ENCODE peak calls at places on chromosome 11, in five cellular contexts. U is OCI-LY7, V is mesenchymal stem cell, Q is HCT116, O is PC-3. Z is an unnamed sample.

GRCh38 chr11:92751594-92751993 is 217.9 kb upstream of the MTNR1B start:
- DNase-seq in U (no peak), O (no peak), V (no peak), Q (no peak), Z (no peak)

GRCh38 chr11:11396290-11397042 is 43.4 kb upstream of the CSNK2A3 start:
- DNase-seq in O (no peak), U (no peak), Q (no peak), V (peak), Z (peak)

GRCh38 chr11:61690706-61691377 is 10.7 kb downstream of the DAGLA start:
- DNase-seq in O (no peak), Q (no peak), V (no peak), U (no peak), Z (no peak)

GRCh38 chr11:47248304-47248663 is 330 bp downstream of the ACP2 start:
- DNase-seq in O (no peak), U (peak), V (peak), Q (no peak), Z (peak)

GRCh38 chr11:69239320-69240040 is 54.5 kb upstream of the MYEOV start:
- DNase-seq in V (no peak), O (no peak), U (no peak), Q (no peak), Z (no peak)

GRCh38 chr11:86193297-86194095 is 51.1 kb upstream of the EED start:
- DNase-seq in U (peak), V (peak), O (peak), Q (peak), Z (peak)

GRCh38 chr11:9820260-9820659 is 156.4 kb downstream of the SWAP70 start:
- DNase-seq in O (no peak), Q (no peak), U (no peak), V (no peak), Z (no peak)

GRCh38 chr11:19379465-19379864 is 138.7 kb upstream of the E2F8 start:
- DNase-seq in O (no peak), Q (no peak), V (no peak), U (no peak), Z (no peak)

GRCh38 chr11:108199446-108200321 is 22.8 kb downstream of the NPAT start:
- DNase-seq in Q (no peak), V (peak), U (no peak), O (peak), Z (peak)

GRCh38 chr11:73248526-73249185 is 23.5 kb upstream of the P2RY6 start:
- DNase-seq in U (no peak), Q (no peak), V (no peak), O (no peak), Z (no peak)

GRCh38 chr11:73288873-73289707 is 17.0 kb downstream of the P2RY6 start:
- DNase-seq in O (peak), V (peak), U (peak), Q (peak), Z (peak)

GRCh38 chr11:28259177-28259843 is 151.1 kb downstream of the METTL15 start:
- DNase-seq in O (no peak), V (no peak), U (no peak), Q (no peak), Z (no peak)

GRCh38 chr11:111694851-111695250 is 71.3 kb downstream of the PPP2R1B start:
- DNase-seq in V (peak), U (peak), Q (no peak), O (no peak), Z (no peak)

DNA sequence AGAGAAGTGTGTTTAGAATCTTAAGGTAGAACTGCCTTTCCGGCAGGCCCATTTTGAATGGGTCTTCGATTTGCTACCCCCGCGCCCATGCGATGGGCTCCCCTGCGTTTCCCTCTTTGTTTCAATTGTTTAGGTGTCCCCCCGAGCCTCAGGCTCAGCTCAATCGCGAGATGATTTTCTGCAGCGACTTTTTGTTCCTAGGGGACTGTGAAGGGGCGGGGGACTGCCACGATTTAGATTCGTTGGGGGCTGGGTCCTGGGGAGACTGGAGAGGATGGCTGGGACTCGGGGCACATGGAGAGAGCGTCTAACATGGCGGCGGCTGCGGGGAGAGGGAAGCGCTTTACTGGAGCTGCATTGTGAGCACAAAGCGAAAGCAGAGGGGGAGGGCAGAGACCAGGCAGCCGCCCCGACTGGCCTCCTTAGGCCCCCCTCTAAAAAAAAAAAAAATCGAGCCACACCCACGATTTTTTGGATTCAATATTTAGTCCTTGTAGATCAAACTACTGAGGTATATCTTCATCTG is 1.7 kb downstream of the CAPRIN1 start:
- DNase-seq in V (peak), O (peak), U (peak), Q (no peak), Z (peak)
- H3K4me3 ChIP-seq in V (peak), O (peak), U (peak), Q (peak), Z (peak)

GRCh38 chr11:309558-309855 is 1.9 kb downstream of the IFITM2 start:
- DNase-seq in U (no peak), O (no peak), Q (no peak), V (no peak), Z (no peak)
- H3K4me2 ChIP-seq in U (no peak), O (peak), Q (peak), V (peak), Z (peak)

DNA sequence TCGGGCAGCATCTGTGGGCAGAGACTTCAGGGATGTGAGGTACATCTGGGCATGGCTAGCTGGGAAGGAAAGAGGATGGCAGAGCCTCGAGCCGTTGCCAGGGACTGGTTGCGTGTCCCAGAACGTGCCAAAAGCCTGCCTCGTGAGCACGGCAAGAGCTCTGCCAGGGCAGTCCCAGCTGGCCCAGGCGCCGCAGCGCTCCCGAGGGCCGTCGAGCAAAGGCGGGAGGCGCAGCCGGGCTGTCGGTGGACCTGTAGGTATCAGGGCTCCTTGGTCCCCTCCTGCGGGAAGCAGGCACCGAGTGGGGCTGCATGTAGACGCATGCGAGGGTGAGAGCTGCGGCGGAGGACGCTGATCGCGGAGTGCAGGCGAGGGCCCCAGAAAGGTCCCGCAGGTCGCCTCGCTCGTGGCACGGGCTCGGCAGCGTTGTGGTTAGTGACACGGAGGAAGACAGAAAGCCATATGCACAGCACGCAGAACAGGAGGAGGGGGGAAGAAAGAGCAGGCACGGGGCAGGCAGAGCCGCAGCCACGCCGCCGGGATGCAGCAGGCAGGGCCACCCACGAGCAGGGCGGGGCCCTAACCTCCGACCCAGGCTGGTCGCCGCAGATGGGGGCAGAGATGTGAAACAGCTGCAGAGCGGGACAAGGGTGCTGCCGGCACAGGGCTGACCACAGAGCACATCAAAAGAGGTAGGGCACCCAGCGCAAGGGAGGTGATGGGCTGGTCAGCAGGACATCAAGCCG is 18.0 kb downstream of the LSP1 start:
- DNase-seq in U (no peak), V (peak), O (no peak), Q (no peak), Z (no peak)
- H3K4me3 ChIP-seq in U (no peak), V (no peak), O (no peak), Q (no peak), Z (peak)

GRCh38 chr11:129268371-129268770 is 76.2 kb upstream of the ARHGAP32 start:
- DNase-seq in O (no peak), Q (no peak), V (no peak), U (no peak), Z (no peak)

GRCh38 chr11:129270471-129270870 is 78.3 kb upstream of the ARHGAP32 start:
- DNase-seq in V (no peak), U (no peak), O (no peak), Q (no peak), Z (no peak)

GRCh38 chr11:129266536-129266935 is 74.4 kb upstream of the ARHGAP32 start:
- DNase-seq in O (no peak), Q (no peak), U (no peak), V (no peak), Z (no peak)

GRCh38 chr11:129265125-129265788 is 73.1 kb upstream of the ARHGAP32 start:
- DNase-seq in U (no peak), Q (no peak), V (peak), O (no peak), Z (no peak)

DNA sequence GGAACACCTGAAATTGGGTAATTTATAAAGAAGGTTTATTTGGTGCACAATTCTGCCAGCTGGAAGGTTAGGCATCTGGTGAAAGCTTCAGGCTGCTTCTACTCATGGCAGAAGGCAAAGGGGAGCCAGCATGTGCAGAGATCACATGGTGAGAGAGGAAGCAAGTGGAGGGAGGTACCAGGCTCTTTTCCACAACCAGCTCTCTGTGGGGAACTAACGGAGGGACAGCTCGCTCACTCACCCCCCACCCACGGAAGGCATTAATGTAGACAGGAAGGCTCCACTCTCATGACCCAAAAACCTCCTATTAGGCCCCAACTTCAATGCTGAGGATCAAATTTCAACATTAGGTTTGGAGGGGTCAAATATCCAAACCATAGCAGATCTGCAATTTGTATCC is 75.6 kb upstream of the ARHGAP32 start:
- DNase-seq in U (no peak), O (no peak), Q (no peak), V (no peak), Z (no peak)
- H3K4me2 ChIP-seq in U (no peak), O (no peak), Q (no peak), V (no peak), Z (no peak)

DNA sequence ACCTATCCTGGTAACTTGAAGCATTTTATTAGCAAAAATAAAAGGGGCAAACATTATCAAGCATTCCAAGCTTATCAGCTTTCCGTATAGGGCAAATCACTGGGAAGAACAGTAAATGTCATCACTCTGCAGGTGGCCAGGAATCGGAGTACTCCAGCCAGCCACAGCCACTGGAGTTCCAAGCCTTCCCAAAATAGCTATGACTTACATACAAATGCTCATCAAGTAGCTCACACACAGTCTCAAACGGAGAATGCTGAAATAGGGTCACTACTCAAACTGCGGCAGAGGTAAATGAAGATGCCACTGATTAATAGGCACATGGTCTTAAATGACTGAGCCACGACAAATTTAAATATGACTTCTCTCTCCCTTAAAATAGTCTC is 2.1 kb downstream of the USP28 start:
- DNase-seq in U (no peak), V (peak), O (no peak), Q (no peak), Z (no peak)
- H3K4me3 ChIP-seq in U (peak), V (no peak), O (peak), Q (no peak), Z (no peak)

DNA sequence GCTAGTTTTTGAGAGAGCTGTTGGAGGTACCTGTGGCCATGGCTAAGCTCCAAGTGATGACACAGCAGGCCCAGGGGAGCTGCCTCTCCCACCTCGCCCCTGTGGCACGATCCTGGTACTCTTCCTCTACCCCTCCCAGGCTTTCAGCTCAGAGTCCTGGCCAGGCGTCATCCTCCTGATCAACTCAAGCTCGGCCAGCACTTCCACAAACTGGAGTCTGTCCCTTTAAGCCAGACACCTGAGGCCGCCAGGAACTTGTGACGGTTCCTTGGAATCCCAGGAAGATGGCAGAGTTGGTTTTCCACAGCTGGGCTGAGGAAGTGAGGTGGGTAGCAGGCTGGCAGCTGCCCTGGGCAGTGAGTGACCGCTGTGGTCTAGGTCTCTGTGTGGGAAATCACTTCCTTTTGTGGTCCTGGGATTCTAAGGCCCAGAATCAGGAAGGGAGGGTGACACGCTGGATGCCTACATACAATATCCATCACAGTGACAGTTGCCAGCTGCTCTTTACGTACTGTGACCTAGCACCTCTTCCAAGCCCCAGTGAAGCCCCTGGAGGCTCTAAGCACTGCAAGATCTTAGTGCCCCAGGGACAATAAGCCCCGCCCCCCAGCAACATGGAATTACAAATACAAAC is 3.2 kb upstream of the CST6 start:
- DNase-seq in Q (no peak), U (no peak), O (peak), V (no peak), Z (peak)
- H3K4me2 ChIP-seq in Q (peak), U (no peak), O (no peak), V (no peak), Z (no peak)

GRCh38 chr11:75718406-75719088 is 909 bp downstream of the MOGAT2 start:
- DNase-seq in O (no peak), U (no peak), Q (no peak), V (no peak), Z (no peak)
- H3K4me3 ChIP-seq in O (no peak), U (no peak), Q (no peak), V (no peak), Z (no peak)

DNA sequence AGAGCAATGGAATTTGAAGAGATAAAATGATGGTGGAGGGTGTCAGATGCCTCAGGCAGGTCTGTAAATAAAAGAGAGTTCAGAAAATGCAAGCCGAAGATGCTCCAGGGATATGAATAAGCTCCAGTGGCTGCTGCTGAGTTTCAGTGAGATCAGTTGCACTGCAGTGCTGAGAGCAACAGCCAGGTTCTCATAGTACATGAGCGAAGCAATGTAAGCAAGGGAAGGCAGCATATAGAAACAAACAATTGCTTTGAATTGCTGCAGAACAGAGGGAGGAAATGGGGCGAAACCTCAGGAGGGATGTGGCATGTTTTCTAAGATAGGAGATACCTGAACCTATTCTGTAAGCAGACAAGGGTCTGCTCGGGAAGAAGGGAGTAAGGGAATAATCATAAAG is 369.5 kb downstream of the AASDHPPT start:
- DNase-seq in O (peak), U (no peak), Q (no peak), V (peak), Z (no peak)
- H3K4me2 ChIP-seq in O (no peak), U (no peak), Q (no peak), V (no peak), Z (peak)

GRCh38 chr11:75305993-75306392 is 45.5 kb downstream of the ARRB1 start:
- DNase-seq in O (no peak), U (no peak), V (no peak), Q (no peak), Z (peak)
- H3K4me3 ChIP-seq in O (no peak), U (no peak), V (no peak), Q (no peak), Z (no peak)

GRCh38 chr11:3747704-3748103 is 49.6 kb downstream of the NUP98 start:
- DNase-seq in O (peak), V (peak), U (no peak), Q (no peak), Z (peak)
- H3K4me2 ChIP-seq in O (no peak), V (no peak), U (no peak), Q (no peak), Z (no peak)

Z was measured in osteoblast.